ENCODE peak calls at places on chromosomes 5 and 9, in five cellular contexts. Z is HFF-Myc, V is GM18507, S is H54, G is RPMI7951. M is an unnamed sample.

GRCh38 chr9:126614455-126615248 is 924 bp downstream of the LMX1B start:
- DNase-seq in S (no peak), Z (no peak), V (no peak), G (no peak), M (peak; percentile 48)

GRCh38 chr5:59037453-59038168 is 454.7 kb downstream of the RAB3C start:
- DNase-seq in G (no peak), Z (no peak), S (no peak), V (no peak), M (no peak)

GRCh38 chr5:121918238-121918637 is 43.5 kb upstream of the SRFBP1 start:
- DNase-seq in G (no peak), V (no peak), Z (no peak), S (no peak), M (no peak)

GRCh38 chr5:133314086-133314485 is 262.3 kb downstream of the HSPA4 start:
- DNase-seq in S (no peak), G (no peak), V (no peak), Z (no peak), M (no peak)

GRCh38 chr5:80255752-80256479 is at the start of gene SERINC5:
- DNase-seq in G (peak; percentile 67), V (peak; percentile 82), Z (no peak), S (peak; percentile 75), M (peak; percentile 89)

GRCh38 chr5:118506453-118506852 is 481.9 kb downstream of the DTWD2 start:
- DNase-seq in S (no peak), G (no peak), Z (no peak), V (peak; percentile 17), M (peak; percentile 4)

GRCh38 chr9:88523056-88523455 is 11.9 kb upstream of the NXNL2 start:
- DNase-seq in S (peak; percentile 65), Z (peak; percentile 54), V (no peak), G (peak; percentile 47), M (no peak)

GRCh38 chr5:16666861-16667481 is 50.2 kb upstream of the RETREG1 start:
- DNase-seq in G (peak; percentile 8), V (no peak), S (no peak), Z (no peak), M (no peak)

GRCh38 chr9:84325347-84325982 is 15.1 kb downstream of the SLC28A3 start:
- DNase-seq in S (peak; percentile 61), Z (no peak), G (no peak), V (no peak), M (no peak)

GRCh38 chr9:129026442-129027223 is 1.5 kb downstream of the SH3GLB2 start:
- DNase-seq in Z (no peak), V (no peak), G (peak; percentile 16), S (no peak), M (no peak)

GRCh38 chr5:5313081-5313736 is 109.3 kb upstream of the ICE1 start:
- DNase-seq in V (no peak), S (no peak), Z (no peak), G (peak; percentile 70), M (no peak)

GRCh38 chr5:65474129-65474711 is 7.5 kb downstream of the ADAMTS6 start:
- DNase-seq in G (no peak), Z (no peak), V (no peak), S (no peak), M (no peak)

GRCh38 chr5:137635521-137635921 is 100.4 kb downstream of the KLHL3 start:
- DNase-seq in S (no peak), Z (no peak), G (peak; percentile 15), V (no peak), M (no peak)

GRCh38 chr5:142915840-142916424 is 145.8 kb downstream of the ARHGAP26 start:
- DNase-seq in S (no peak), V (peak; percentile 26), G (no peak), Z (no peak), M (peak; percentile 14)

GRCh38 chr9:81620009-81620405 is 69.3 kb downstream of the TLE1 start:
- DNase-seq in G (peak; percentile 60), S (no peak), V (no peak), Z (no peak), M (no peak)

GRCh38 chr9:109497193-109498165 is 628 bp downstream of the PTPN3 start:
- DNase-seq in G (no peak), S (peak; percentile 84), Z (no peak), V (no peak), M (no peak)

GRCh38 chr9:124259273-124260078 is 1.7 kb downstream of the NEK6 start:
- DNase-seq in Z (no peak), V (no peak), G (peak; percentile 92), S (peak; percentile 92), M (no peak)